ENCODE peak calls at places on chromosomes 3 and 15, in ten cellular contexts. Y, A, H, O, E, X, V, D, W and B are unnamed samples.

GRCh38 chr3:16299746-16300145 is 34.7 kb downstream of the OXNAD1 start:
- DNase-seq in Y (no peak), A (no peak), H (no peak), O (no peak), E (no peak), X (no peak), V (no peak), D (no peak), W (no peak), B (no peak)

GRCh38 chr3:10529809-10530208 is 24.4 kb upstream of the ATP2B2 start:
- DNase-seq in Y (no peak), A (no peak), H (no peak), O (no peak), E (no peak), X (peak; percentile 11), V (no peak), D (no peak), W (no peak), B (no peak)

GRCh38 chr3:10474847-10475246 is 30.5 kb downstream of the ATP2B2 start:
- DNase-seq in Y (no peak), A (no peak), H (no peak), O (no peak), E (no peak), X (no peak), V (no peak), D (no peak), W (no peak), B (no peak)

GRCh38 chr15:64630403-64631107 is 144.8 kb downstream of the RBPMS2 start:
- DNase-seq in Y (no peak), A (no peak), H (no peak), O (no peak), E (no peak), X (no peak), V (no peak), D (no peak), W (peak; percentile 64), B (no peak)

GRCh38 chr3:192408007-192408655 is 319.2 kb downstream of the FGF12 start:
- DNase-seq in Y (peak; percentile 43), A (peak; percentile 55), H (peak; percentile 15), O (no peak), E (no peak), X (no peak), V (peak; percentile 46), D (no peak), W (peak; percentile 48), B (no peak)

GRCh38 chr3:127096256-127097008 is 96.5 kb upstream of the PRR23E start:
- DNase-seq in Y (no peak), A (no peak), H (no peak), O (no peak), E (no peak), X (peak; percentile 39), V (no peak), D (no peak), W (no peak), B (no peak)

GRCh38 chr3:207973-208372 is 11.4 kb downstream of the CHL1 start:
- DNase-seq in Y (no peak), A (no peak), H (no peak), O (no peak), E (no peak), X (no peak), V (no peak), D (no peak), W (no peak), B (no peak)

GRCh38 chr3:127423856-127424765 is 136.3 kb upstream of the PRR20G start:
- DNase-seq in Y (no peak), A (no peak), H (no peak), O (no peak), E (no peak), X (peak; percentile 23), V (no peak), D (no peak), W (no peak), B (no peak)

GRCh38 chr3:122974764-122975162 is 52.8 kb downstream of the SEMA5B start:
- DNase-seq in Y (peak; percentile 87), A (peak; percentile 56), H (no peak), O (no peak), E (peak; percentile 55), X (no peak), V (peak; percentile 65), D (no peak), W (peak; percentile 73), B (peak; percentile 66)

GRCh38 chr15:68989876-68990754 is 24.4 kb upstream of the NOX5 start:
- DNase-seq in Y (no peak), A (no peak), H (no peak), O (no peak), E (no peak), X (no peak), V (no peak), D (no peak), W (no peak), B (no peak)

GRCh38 chr3:78221300-78221699 is 1181.4 kb downstream of the ROBO2 start:
- DNase-seq in Y (no peak), A (no peak), H (no peak), O (no peak), E (no peak), X (no peak), V (no peak), D (no peak), W (no peak), B (no peak)

GRCh38 chr3:29186982-29187718 is 93.7 kb upstream of the RBMS3 start:
- DNase-seq in Y (no peak), A (no peak), H (no peak), O (no peak), E (peak; percentile 40), X (no peak), V (peak; percentile 96), D (peak; percentile 2), W (peak; percentile 57), B (no peak)

GRCh38 chr15:48046813-48047483 is 73.8 kb upstream of the SLC24A5 start:
- DNase-seq in Y (no peak), A (no peak), H (no peak), O (no peak), E (no peak), X (no peak), V (no peak), D (no peak), W (no peak), B (no peak)

GRCh38 chr15:39738998-39739397 is 43.6 kb downstream of the FSIP1 start:
- DNase-seq in Y (no peak), A (no peak), H (no peak), O (no peak), E (no peak), X (no peak), V (no peak), D (no peak), W (no peak), B (no peak)

GRCh38 chr3:70078778-70079177 is 79.2 kb downstream of the SAMMSON start:
- DNase-seq in Y (no peak), A (no peak), H (no peak), O (no peak), E (no peak), X (no peak), V (no peak), D (no peak), W (no peak), B (no peak)

GRCh38 chr3:125381743-125382142 is 6.6 kb upstream of the ZNF148 start:
- DNase-seq in Y (no peak), A (peak; percentile 18), H (no peak), O (no peak), E (peak; percentile 75), X (no peak), V (no peak), D (no peak), W (no peak), B (no peak)

DNA sequence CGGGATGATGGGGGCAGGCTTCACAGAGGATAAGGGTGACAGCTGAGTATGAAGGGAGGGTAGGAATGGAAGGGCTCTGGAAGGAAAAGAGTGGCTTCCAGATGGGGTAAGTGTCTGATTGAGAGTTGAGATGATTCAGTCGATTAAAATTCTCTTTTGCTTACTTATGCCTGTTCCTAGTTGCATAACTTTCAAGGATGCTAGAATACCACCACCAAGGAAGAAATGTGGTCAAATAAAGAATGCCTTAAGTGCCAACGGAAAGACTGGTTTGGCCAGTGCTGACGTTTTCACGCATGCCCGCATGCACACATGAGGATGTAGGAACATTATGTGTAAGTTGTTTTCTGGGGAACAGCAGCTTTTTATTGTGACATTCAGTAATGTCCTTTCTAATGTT is 263.4 kb upstream of the WNT5A start:
- DNase-seq in Y (no peak), A (no peak), H (no peak), O (no peak), E (peak; percentile 97), X (no peak), V (peak; percentile 95), D (no peak), W (peak; percentile 58), B (no peak)
- H3K27ac ChIP-seq in Y (no peak overlapping the region), A (no peak overlapping the region), H (no peak overlapping the region), O (no peak overlapping the region), E (peak overlapping the region; percentile 74), X (no peak overlapping the region), V (no peak overlapping the region), D (no peak overlapping the region), W (no peak overlapping the region), B (no peak overlapping the region)

GRCh38 chr3:121627211-121627610 is 33.5 kb downstream of the HCLS1 start:
- DNase-seq in Y (peak; percentile 38), A (no peak), H (no peak), O (no peak), E (no peak), X (no peak), V (no peak), D (no peak), W (no peak), B (no peak)
- H3K4me1 ChIP-seq in Y (peaks cover 2% of the 10 kb centered on the region), A (no peaks in the 10 kb centered on the region), H (no peaks in the 10 kb centered on the region), O (no peaks in the 10 kb centered on the region), E (no peaks in the 10 kb centered on the region), X (no peaks in the 10 kb centered on the region), V (no peaks in the 10 kb centered on the region), D (no peaks in the 10 kb centered on the region), W (peaks cover 32% of the 10 kb centered on the region), B (no peaks in the 10 kb centered on the region)

DNA sequence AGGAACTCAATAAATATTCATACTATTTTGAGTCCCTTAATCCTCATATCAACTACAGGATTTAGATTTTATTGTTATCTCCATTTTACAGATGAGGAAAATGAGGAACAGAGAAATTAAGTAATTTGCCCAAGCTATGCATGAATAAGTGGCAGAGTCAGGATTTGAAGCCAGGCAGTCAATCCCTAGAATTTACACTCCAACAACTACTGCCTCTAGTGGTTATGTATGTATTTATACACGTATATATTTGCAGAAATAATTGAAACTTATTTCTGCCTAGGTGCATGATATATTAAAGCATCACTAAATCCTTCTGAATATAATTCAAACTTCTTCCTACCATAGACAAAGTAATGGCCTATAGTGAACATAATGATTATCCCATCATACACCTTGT is 137.4 kb downstream of the SERPINI1 start:
- DNase-seq in Y (no peak), A (no peak), H (no peak), O (no peak), E (no peak), X (no peak), V (no peak), D (no peak), W (no peak), B (no peak)
- TF ChIP-seq CTCF in Y (peak; percentile 17), A (no peak), H (no peak), O (no peak), E (peak; percentile 58), X (peak; percentile 11), V (peak; percentile 25), D (peak; percentile 35), W (peak; percentile 19), B (no peak)

DNA sequence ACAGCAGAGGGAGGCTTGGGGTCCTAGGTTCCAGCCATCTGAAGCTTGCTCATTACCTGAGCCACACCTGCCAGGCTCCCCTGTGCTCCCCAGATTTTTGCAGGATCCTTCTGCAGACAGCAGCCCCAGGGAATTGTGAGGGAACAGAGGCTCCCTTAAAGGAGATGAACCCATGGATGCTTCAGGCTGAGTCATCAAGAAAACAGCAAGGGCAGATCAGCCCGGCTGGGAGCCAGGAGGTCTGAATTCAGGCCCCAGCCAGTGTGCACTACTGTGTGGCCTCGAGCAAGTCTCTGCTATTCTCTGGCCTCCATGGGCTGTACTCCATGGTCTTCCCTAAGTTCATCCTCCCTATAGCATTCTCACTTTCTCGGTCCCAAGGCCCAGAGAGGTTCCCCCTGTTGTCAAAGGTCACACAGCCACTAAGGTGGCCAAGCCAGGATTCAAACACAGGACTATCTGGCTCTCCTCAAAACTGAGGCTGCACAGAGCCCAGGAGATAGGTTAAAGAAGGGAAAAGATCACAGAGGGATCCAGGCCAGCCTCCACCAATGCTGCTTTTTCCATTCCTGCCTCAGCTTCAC is 21.0 kb upstream of the GRIP2 start:
- DNase-seq in Y (no peak), A (no peak), H (no peak), O (no peak), E (no peak), X (no peak), V (no peak), D (no peak), W (peak; percentile 53), B (no peak)
- H3K27ac ChIP-seq in Y (no peak overlapping the region), A (no peak overlapping the region), H (no peak overlapping the region), O (no peak overlapping the region), E (no peak overlapping the region), X (no peak overlapping the region), V (no peak overlapping the region), D (no peak overlapping the region), W (no peak overlapping the region), B (no peak overlapping the region)